ENCODE peak calls at places on chromosomes 5 and 9, in seven cellular contexts. U is neuronal stem cell, E is mesenchymal stem cell, D is IMR-90, G is mesendoderm, J is H1, C is trophoblast cell. Y is an unnamed sample.

GRCh38 chr5:114789773-114790402 is 379.8 kb downstream of the TRIM36 start:
- DNase-seq in U (peak; percentile 31), E (peak; percentile 58), D (no peak), G (peak; percentile 70), J (no peak), C (peak; percentile 44), Y (no peak)

GRCh38 chr5:151686673-151687378 is at the start of gene SPARC:
- DNase-seq in U (peak; percentile 74), E (peak; percentile 98), D (peak; percentile 96), G (peak; percentile 97), J (peak; percentile 77), C (peak; percentile 73), Y (peak; percentile 90)

GRCh38 chr5:10111575-10111974 is 138.1 kb downstream of the ATPSCKMT start:
- DNase-seq in U (peak; percentile 33), E (peak; percentile 54), D (peak; percentile 54), G (peak; percentile 87), J (peak; percentile 68), C (peak; percentile 13), Y (peak; percentile 77)

GRCh38 chr9:92974161-92974661 is 26.9 kb downstream of the FGD3 start:
- DNase-seq in U (no peak), E (no peak), D (no peak), G (no peak), J (peak; percentile 33), C (peak; percentile 92), Y (no peak)

GRCh38 chr5:154567155-154567554 is 89.1 kb upstream of the HAND1 start:
- DNase-seq in U (no peak), E (no peak), D (no peak), G (no peak), J (no peak), C (no peak), Y (no peak)

GRCh38 chr9:35756275-35756742 is 2.2 kb upstream of the MSMP start:
- DNase-seq in U (no peak), E (no peak), D (no peak), G (no peak), J (no peak), C (no peak), Y (no peak)

GRCh38 chr9:134136117-134136996 is 475 bp downstream of the WDR5 start:
- DNase-seq in U (peak; percentile 24), E (peak; percentile 37), D (peak; percentile 13), G (peak; percentile 51), J (peak; percentile 73), C (no peak), Y (no peak)

GRCh38 chr5:151285683-151286082 is 17.9 kb downstream of the SLC36A3 start:
- DNase-seq in U (no peak), E (no peak), D (no peak), G (no peak), J (peak; percentile 16), C (peak; percentile 91), Y (no peak)

GRCh38 chr5:137649228-137649890 is 86.5 kb downstream of the KLHL3 start:
- DNase-seq in U (no peak), E (peak; percentile 30), D (peak; percentile 60), G (no peak), J (no peak), C (no peak), Y (no peak)

GRCh38 chr9:106432631-106433030 is 430.3 kb upstream of the ZNF462 start:
- DNase-seq in U (no peak), E (no peak), D (no peak), G (no peak), J (no peak), C (no peak), Y (no peak)

GRCh38 chr9:26170224-26170623 is 492.0 kb upstream of the TUSC1 start:
- DNase-seq in U (no peak), E (peak; percentile 54), D (no peak), G (no peak), J (no peak), C (no peak), Y (no peak)

GRCh38 chr5:2256646-2257288 is 374.0 kb upstream of the IRX4 start:
- DNase-seq in U (no peak), E (no peak), D (no peak), G (no peak), J (no peak), C (no peak), Y (no peak)

GRCh38 chr9:108783318-108784127 is 72.3 kb downstream of the ACTL7B start:
- DNase-seq in U (no peak), E (no peak), D (no peak), G (no peak), J (no peak), C (no peak), Y (no peak)

GRCh38 chr5:132540764-132541163 is 2.6 kb downstream of the IL5 start:
- DNase-seq in U (no peak), E (no peak), D (no peak), G (no peak), J (no peak), C (no peak), Y (no peak)

GRCh38 chr5:132543472-132544201 is at the start of gene IL5:
- DNase-seq in U (no peak), E (no peak), D (no peak), G (no peak), J (no peak), C (no peak), Y (no peak)

GRCh38 chr5:132540149-132540548 is 3.2 kb downstream of the IL5 start:
- DNase-seq in U (no peak), E (no peak), D (no peak), G (no peak), J (no peak), C (no peak), Y (no peak)

GRCh38 chr5:132539716-132540115 is 3.6 kb downstream of the IL5 start:
- DNase-seq in U (no peak), E (no peak), D (no peak), G (no peak), J (no peak), C (no peak), Y (no peak)
- H3K23ac ChIP-seq in U (no peak overlapping the region), E (no peak overlapping the region), D (no peak overlapping the region), G (no peak overlapping the region), J (no peak overlapping the region), C (no peak overlapping the region), Y (no peak overlapping the region)

DNA sequence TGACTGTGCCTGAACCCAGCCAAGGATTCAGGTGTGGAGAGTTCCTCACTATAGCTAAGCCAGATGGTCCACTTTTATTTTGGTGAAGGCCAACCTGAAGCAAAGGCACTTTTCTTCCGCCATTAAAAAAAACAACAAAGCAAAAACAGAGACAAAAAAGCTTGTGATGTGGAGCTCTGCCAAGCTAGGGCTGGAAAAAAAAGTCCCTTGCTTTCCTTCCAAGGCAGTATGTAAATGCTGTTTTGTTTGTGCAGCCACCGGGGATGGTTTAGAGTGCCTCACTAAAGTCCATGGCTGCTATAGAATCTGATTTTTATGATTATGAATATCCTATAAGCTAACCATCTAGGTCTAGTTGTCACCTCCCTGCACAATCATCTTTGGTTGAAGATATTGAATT is 14.9 kb downstream of the MEGF10 start:
- DNase-seq in U (no peak), E (no peak), D (no peak), G (no peak), J (no peak), C (no peak), Y (no peak)
- H3K23ac ChIP-seq in U (no peak overlapping the region), E (no peak overlapping the region), D (no peak overlapping the region), G (no peak overlapping the region), J (no peak overlapping the region), C (no peak overlapping the region), Y (no peak overlapping the region)

DNA sequence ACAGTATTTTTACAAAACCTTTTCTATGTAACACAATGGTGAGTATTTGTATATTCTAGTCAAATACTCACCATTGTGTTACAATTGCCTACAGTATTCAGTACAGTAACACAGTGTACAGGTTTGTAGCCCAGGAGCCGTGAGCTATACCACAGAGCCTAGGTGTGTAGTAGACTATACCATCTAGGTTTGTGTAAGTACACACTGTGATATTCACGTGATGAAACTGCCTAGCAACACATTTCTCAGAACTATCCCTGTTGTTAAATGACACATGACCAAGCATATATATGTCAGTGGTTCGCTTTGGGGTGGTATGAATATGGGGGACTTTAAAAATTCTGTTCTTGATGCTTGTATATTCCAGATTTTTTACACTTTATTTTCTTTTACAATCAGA is 21.3 kb downstream of the SH3PXD2B start:
- DNase-seq in U (no peak), E (no peak), D (no peak), G (no peak), J (no peak), C (peak; percentile 49), Y (no peak)
- H3K23ac ChIP-seq in U (no peak overlapping the region), E (no peak overlapping the region), D (no peak overlapping the region), G (no peak overlapping the region), J (no peak overlapping the region), C (no peak overlapping the region), Y (no peak overlapping the region)

GRCh38 chr9:137069508-137070071 is 767 bp downstream of the SAPCD2 start:
- DNase-seq in U (no peak), E (no peak), D (no peak), G (no peak), J (no peak), C (no peak), Y (no peak)

GRCh38 chr9:137068539-137069507 is 1.5 kb downstream of the SAPCD2 start:
- DNase-seq in U (no peak), E (no peak), D (no peak), G (no peak), J (no peak), C (no peak), Y (no peak)

GRCh38 chr9:137070906-137071275 is 534 bp upstream of the SAPCD2 start:
- DNase-seq in U (no peak), E (peak; percentile 24), D (no peak), G (no peak), J (peak; percentile 79), C (no peak), Y (no peak)

GRCh38 chr9:137071282-137071681 is 925 bp upstream of the SAPCD2 start:
- DNase-seq in U (no peak), E (no peak), D (no peak), G (no peak), J (no peak), C (no peak), Y (no peak)

DNA sequence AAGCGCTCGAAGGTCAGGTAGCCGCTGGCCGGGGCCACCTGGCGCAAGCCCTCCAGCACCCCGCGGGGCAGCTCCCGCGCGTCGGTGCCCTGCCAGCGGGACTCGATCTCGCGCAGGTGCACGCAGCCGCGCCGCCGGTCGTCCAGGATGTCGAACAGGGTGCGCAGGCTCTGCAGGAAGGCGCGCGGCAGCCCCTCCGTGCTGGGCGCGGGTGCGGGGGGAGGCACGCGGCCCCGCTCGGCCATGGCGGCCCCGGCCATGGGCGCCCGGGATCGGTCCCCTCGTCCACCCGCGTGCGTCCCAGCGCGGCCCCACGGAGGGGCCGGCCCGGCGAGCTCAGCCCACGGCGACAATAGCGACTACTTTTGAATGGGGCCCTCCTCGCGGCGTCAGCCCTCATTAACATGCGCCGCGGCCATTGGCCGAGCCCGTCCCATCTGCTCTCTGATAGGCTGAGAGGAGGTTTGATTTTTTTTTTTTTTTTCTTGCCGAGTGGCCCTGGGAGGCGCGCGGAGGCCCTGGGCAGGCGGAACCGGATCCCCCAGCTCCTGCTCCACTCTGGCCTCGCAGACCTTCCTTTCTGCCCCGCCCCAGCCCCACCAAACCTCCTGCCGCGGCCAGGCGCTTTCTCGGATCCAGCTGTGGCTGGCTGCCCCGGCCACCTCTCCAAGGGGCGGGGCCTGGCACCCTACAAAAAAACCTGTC is at the start of gene SAPCD2:
- DNase-seq in U (peak; percentile 86), E (peak; percentile 92), D (peak; percentile 79), G (peak; percentile 94), J (peak; percentile 84), C (peak; percentile 92), Y (peak; percentile 94)
- H3K23ac ChIP-seq in U (peak within 1 kb of the TSS; percentile 85), E (peak within 1 kb of the TSS; percentile 38), D (no peak within 1 kb of the TSS), G (no peak within 1 kb of the TSS), J (no peak within 1 kb of the TSS), C (no peak within 1 kb of the TSS), Y (no peak within 1 kb of the TSS)

Y was measured in H9.